ENCODE peak calls at places on chromosome 10, in four cellular contexts. M is GM12878, F is K562, Q is HepG2. E is an unnamed sample.

GRCh38 chr10:46517541-46517940 is 38.9 kb downstream of the GPRIN2 start:
- DNase-seq in M (no peak), F (no peak), Q (no peak), E (no peak)

GRCh38 chr10:131090761-131091661 is 220.5 kb downstream of the TCERG1L start:
- DNase-seq in M (no peak), F (no peak), Q (no peak), E (no peak)

GRCh38 chr10:75399461-75400162 is 2.0 kb downstream of the ZNF503 start:
- DNase-seq in M (no peak), F (peak; percentile 63), Q (peak; percentile 36), E (peak; percentile 81)

GRCh38 chr10:128233422-128233821 is 107.2 kb upstream of the MKI67 start:
- DNase-seq in M (no peak), F (no peak), Q (no peak), E (no peak)

GRCh38 chr10:92241501-92241900 is 49.4 kb downstream of the CPEB3 start:
- DNase-seq in M (no peak), F (no peak), Q (no peak), E (no peak)

GRCh38 chr10:47164126-47164799 is 135.7 kb upstream of the GDF10 start:
- DNase-seq in M (no peak), F (no peak), Q (no peak), E (no peak)

GRCh38 chr10:851891-852290 is 79.6 kb downstream of the LARP4B start:
- DNase-seq in M (peak; percentile 45), F (no peak), Q (no peak), E (no peak)

GRCh38 chr10:79115302-79115701 is 46.5 kb downstream of the ZMIZ1 start:
- DNase-seq in M (no peak), F (no peak), Q (no peak), E (no peak)

GRCh38 chr10:73576178-73576889 is 14.8 kb downstream of the USP54 start:
- DNase-seq in M (peak; percentile 17), F (no peak), Q (peak; percentile 43), E (no peak)

GRCh38 chr10:30813872-30814471 is 184.4 kb upstream of the LYZL2 start:
- DNase-seq in M (no peak), F (no peak), Q (no peak), E (no peak)

GRCh38 chr10:6061056-6061455 is 1.1 kb downstream of the IL2RA start:
- DNase-seq in M (no peak), F (no peak), Q (no peak), E (no peak)

GRCh38 chr10:31318854-31319601 is at the start of gene ZEB1:
- DNase-seq in M (no peak), F (peak; percentile 94), Q (peak; percentile 89), E (peak; percentile 84)

GRCh38 chr10:132869621-132870020 is 72.7 kb downstream of the CFAP46 start:
- DNase-seq in M (no peak), F (no peak), Q (no peak), E (peak; percentile 4)

GRCh38 chr10:76133597-76134255 is 702.3 kb downstream of the LRMDA start:
- DNase-seq in M (no peak), F (no peak), Q (no peak), E (no peak)

GRCh38 chr10:60282771-60283353 is 106.8 kb downstream of the ANK3 start:
- DNase-seq in M (no peak), F (peak; percentile 58), Q (peak; percentile 66), E (no peak)

GRCh38 chr10:118908487-118909280 is 120.8 kb upstream of the NANOS1 start:
- DNase-seq in M (no peak), F (peak; percentile 13), Q (no peak), E (no peak)

GRCh38 chr10:58220769-58221448 is 46.8 kb downstream of the IPMK start:
- DNase-seq in M (no peak), F (no peak), Q (no peak), E (no peak)

GRCh38 chr10:114297136-114297705 is 58.2 kb downstream of the VWA2 start:
- DNase-seq in M (no peak), F (no peak), Q (no peak), E (no peak)

GRCh38 chr10:132503581-132504421 is 33.8 kb upstream of the INPP5A start:
- DNase-seq in M (no peak), F (no peak), Q (no peak), E (peak; percentile 2)

GRCh38 chr10:119310807-119311206 is 103.4 kb downstream of the GRK5 start:
- DNase-seq in M (no peak), F (no peak), Q (no peak), E (no peak)

GRCh38 chr10:123726381-123726780 is 60.2 kb downstream of the GPR26 start:
- DNase-seq in M (no peak), F (no peak), Q (no peak), E (no peak)

GRCh38 chr10:132664407-132664806 is 121.5 kb downstream of the NKX6-2 start:
- DNase-seq in M (no peak), F (no peak), Q (no peak), E (no peak)

DNA sequence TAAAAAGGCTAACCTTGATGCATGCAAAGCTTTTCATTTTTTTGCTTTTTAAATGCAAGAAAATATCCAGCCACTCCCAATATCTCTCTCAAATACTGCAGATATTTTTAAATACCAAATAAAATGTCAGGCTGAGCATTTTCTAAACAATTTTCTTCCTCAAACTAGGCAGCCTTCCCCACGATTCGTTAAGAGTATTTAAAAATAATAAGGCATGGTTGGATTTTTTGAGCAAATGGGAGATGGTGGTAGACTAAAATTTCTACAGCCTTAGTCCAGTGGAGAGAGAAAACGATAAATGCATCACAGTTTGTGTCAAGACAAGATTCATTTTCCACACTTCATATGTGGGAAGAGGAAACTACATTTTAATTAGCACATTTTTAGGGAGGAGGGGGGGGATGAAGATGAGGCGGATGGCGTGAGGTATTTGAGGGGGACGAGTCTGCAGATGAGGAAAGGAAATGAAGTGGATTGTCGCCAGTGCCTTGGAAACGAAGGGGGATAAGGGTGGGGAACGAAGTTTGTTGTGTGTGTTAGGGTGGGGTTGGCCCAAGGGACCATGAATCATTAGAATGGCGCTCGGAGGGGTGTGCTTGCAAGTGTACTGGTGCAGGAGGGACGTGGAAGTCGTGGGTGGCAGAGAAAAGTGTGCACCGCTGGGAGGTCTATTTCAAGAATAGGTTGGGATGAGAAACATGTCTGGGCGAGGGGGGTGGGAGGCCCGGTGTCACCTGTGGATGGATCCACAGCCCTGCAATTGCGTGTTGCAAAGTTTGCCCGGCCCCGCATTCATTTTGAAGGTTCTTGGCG is 1.2 kb upstream of the ADD3 start:
- DNase-seq in M (no peak), F (peak; percentile 45), Q (peak; percentile 21), E (no peak)
- TF ChIP-seq CREM in M (no peak), F (no peak), Q (no peak), E (no peak)

GRCh38 chr10:62554632-62555199 is 180.5 kb downstream of the ZNF365 start:
- DNase-seq in M (no peak), F (peak; percentile 38), Q (peak; percentile 16), E (peak; percentile 14)
- TF ChIP-seq CREM in M (no peak), F (no peak), Q (no peak), E (no peak)

GRCh38 chr10:88190123-88190522 is 326.7 kb downstream of the PTEN start:
- DNase-seq in M (no peak), F (no peak), Q (no peak), E (no peak)

GRCh38 chr10:88184543-88185297 is 321.3 kb downstream of the PTEN start:
- DNase-seq in M (no peak), F (no peak), Q (no peak), E (no peak)

GRCh38 chr10:88185830-88186229 is 322.4 kb downstream of the PTEN start:
- DNase-seq in M (no peak), F (no peak), Q (no peak), E (no peak)

GRCh38 chr10:88187472-88187871 is 324.0 kb downstream of the PTEN start:
- DNase-seq in M (no peak), F (no peak), Q (no peak), E (no peak)

GRCh38 chr10:88186335-88186734 is 322.9 kb downstream of the PTEN start:
- DNase-seq in M (no peak), F (no peak), Q (no peak), E (no peak)
- TF ChIP-seq CREM in M (no peak), F (no peak), Q (no peak), E (no peak)

GRCh38 chr10:11141571-11142091 is 124.0 kb downstream of the CELF2 start:
- DNase-seq in M (no peak), F (peak; percentile 86), Q (peak; percentile 3), E (no peak)
- TF ChIP-seq CREM in M (no peak), F (peak; percentile 65), Q (no peak), E (no peak)

DNA sequence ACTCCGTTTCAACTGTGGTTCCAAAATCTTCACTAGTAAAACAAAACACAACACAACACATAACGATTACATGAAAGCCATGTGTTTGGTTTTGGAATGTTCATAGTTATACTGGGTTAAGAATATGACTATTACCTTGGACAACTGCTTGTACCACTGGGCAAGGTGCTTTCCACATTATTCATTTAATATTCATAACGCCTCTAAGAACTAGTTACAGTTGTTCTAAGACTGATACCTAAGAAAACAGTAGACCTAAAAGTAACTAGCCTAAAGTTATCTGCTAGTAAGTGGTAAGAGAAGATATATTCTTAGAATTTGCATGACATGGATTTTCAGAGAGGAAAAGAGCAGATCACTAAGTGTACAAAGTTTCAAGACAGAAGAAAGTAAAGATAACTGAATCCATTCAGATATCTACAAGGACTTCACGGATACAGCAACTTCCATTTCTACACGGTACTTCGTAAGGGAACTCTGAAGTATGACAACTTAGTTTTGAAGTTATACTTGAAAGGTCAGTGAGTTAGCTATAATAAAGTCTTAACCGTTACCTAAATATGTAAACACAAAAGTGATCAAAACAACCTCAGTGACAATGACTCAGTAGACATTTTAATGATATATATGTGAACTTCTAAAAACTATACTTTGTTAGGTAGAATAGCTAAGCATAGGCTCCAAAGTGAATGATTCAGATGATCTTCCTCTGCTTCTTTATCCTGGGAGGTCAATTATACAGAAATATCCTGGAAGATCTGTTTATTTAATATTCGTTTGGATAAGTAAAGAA is 65.1 kb downstream of the MINDY3 start:
- DNase-seq in M (no peak), F (peak; percentile 29), Q (no peak), E (no peak)
- TF ChIP-seq CREM in M (no peak), F (no peak), Q (no peak), E (no peak)

E was measured in WTC11.